ENCODE peak calls at places on chromosomes 2 and 18, in four cellular contexts. U, B, L and S are unnamed samples.

GRCh38 chr2:233915133-233915532 is 2.0 kb upstream of the TRPM8 start:
- DNase-seq in U (no peak), L (no peak), B (no peak), S (no peak)

GRCh38 chr2:39512434-39512935 is 75.4 kb upstream of the MAP4K3 start:
- DNase-seq in B (no peak), U (peak), L (no peak), S (peak)

GRCh38 chr2:184735611-184736010 is 137.3 kb downstream of the ZNF804A start:
- DNase-seq in L (no peak), U (no peak), B (no peak), S (no peak)

GRCh38 chr18:79792988-79793355 is 4.8 kb upstream of the KCNG2 start:
- DNase-seq in U (no peak), L (no peak), B (no peak), S (no peak)

GRCh38 chr2:173307287-173307686 is 47.4 kb upstream of the CDCA7 start:
- DNase-seq in B (peak), U (no peak), L (no peak), S (no peak)

GRCh38 chr2:159755788-159756187 is 42.2 kb downstream of the CD302 start:
- DNase-seq in U (no peak), B (peak), L (no peak), S (no peak)

GRCh38 chr2:171491292-171491691 is 31.0 kb upstream of the CYBRD1 start:
- DNase-seq in L (no peak), B (no peak), U (no peak), S (no peak)

GRCh38 chr2:188976545-188977268 is 2.5 kb downstream of the COL3A1 start:
- DNase-seq in B (peak), L (no peak), U (no peak), S (no peak)

GRCh38 chr18:57811477-57812125 is 8.5 kb upstream of the ATP8B1 start:
- DNase-seq in U (peak), L (no peak), B (no peak), S (no peak)

GRCh38 chr2:120589782-120590608 is 145.7 kb upstream of the GLI2 start:
- DNase-seq in U (no peak), L (no peak), B (peak), S (no peak)

GRCh38 chr2:140747665-140748064 is 1383.2 kb downstream of the LRP1B start:
- DNase-seq in B (no peak), U (no peak), L (no peak), S (no peak)

GRCh38 chr2:70947556-70948184 is 12.0 kb downstream of the ATP6V1B1 start:
- DNase-seq in U (peak), L (no peak), B (peak), S (peak)

GRCh38 chr2:240499309-240500301 is 58.2 kb downstream of the ANKMY1 start:
- DNase-seq in U (peak), L (peak), B (no peak), S (no peak)

GRCh38 chr2:150091896-150092295 is 395.6 kb downstream of the RND3 start:
- DNase-seq in L (no peak), U (no peak), B (no peak), S (no peak)

GRCh38 chr2:88074854-88075292 is 7.2 kb downstream of the SMYD1 start:
- DNase-seq in B (no peak), U (no peak), L (no peak), S (no peak)

GRCh38 chr2:186995092-186995491 is 146.1 kb upstream of the ZSWIM2 start:
- DNase-seq in L (no peak), B (peak), U (no peak), S (no peak)

GRCh38 chr2:186910996-186911395 is 62.0 kb upstream of the ZSWIM2 start:
- DNase-seq in L (no peak), U (no peak), B (no peak), S (no peak)

GRCh38 chr2:183919167-183919566 is 679.2 kb upstream of the ZNF804A start:
- DNase-seq in B (no peak), U (no peak), L (no peak), S (no peak)

GRCh38 chr2:38736035-38736320 is 15.2 kb downstream of the SRSF7 start:
- DNase-seq in L (no peak), B (no peak), U (no peak), S (no peak)

GRCh38 chr18:26863122-26863879 is 2.2 kb downstream of the AQP4 start:
- DNase-seq in U (peak), L (peak), B (no peak), S (peak)

GRCh38 chr2:317501-318424 is 29.9 kb upstream of the ALKAL2 start:
- DNase-seq in U (no peak), L (no peak), B (no peak), S (no peak)

GRCh38 chr18:72973831-72974230 is 106.0 kb upstream of the NETO1 start:
- DNase-seq in U (no peak), L (no peak), B (no peak), S (no peak)

GRCh38 chr18:63378919-63379638 is 12.1 kb upstream of the KDSR start:
- DNase-seq in U (no peak), B (peak), L (no peak), S (no peak)

GRCh38 chr2:9772035-9772998 is 71.0 kb upstream of the TAF1B start:
- DNase-seq in U (peak), B (no peak), L (no peak), S (no peak)

GRCh38 chr2:51289045-51289444 is 257.1 kb upstream of the NRXN1 start:
- DNase-seq in U (no peak), L (no peak), B (no peak), S (no peak)

GRCh38 chr2:237774811-237775553 is 23.6 kb upstream of the RBM44 start:
- DNase-seq in U (peak), B (peak), L (peak), S (peak)

GRCh38 chr2:54106631-54107454 is 8.6 kb upstream of the ACYP2 start:
- DNase-seq in B (peak), L (peak), U (peak), S (peak)

GRCh38 chr18:38790303-38790702 is 1224.7 kb upstream of the CELF4 start:
- DNase-seq in B (no peak), U (no peak), L (no peak), S (peak)

GRCh38 chr2:38217401-38218188 is 141.6 kb upstream of the CYP1B1 start:
- DNase-seq in B (no peak), U (no peak), L (no peak), S (no peak)

GRCh38 chr2:161327582-161327981 is 19.4 kb downstream of the PSMD14 start:
- DNase-seq in U (no peak), B (no peak), L (no peak), S (no peak)

GRCh38 chr2:215465246-215465645 is 29.4 kb upstream of the FN1 start:
- DNase-seq in L (no peak), B (peak), U (no peak), S (no peak)

GRCh38 chr18:74040459-74041332 is 106.9 kb downstream of the FBXO15 start:
- DNase-seq in B (no peak), U (peak), L (peak), S (peak)
- H3K27ac ChIP-seq in B (no peak), U (no peak), L (no peak), S (no peak)

DNA sequence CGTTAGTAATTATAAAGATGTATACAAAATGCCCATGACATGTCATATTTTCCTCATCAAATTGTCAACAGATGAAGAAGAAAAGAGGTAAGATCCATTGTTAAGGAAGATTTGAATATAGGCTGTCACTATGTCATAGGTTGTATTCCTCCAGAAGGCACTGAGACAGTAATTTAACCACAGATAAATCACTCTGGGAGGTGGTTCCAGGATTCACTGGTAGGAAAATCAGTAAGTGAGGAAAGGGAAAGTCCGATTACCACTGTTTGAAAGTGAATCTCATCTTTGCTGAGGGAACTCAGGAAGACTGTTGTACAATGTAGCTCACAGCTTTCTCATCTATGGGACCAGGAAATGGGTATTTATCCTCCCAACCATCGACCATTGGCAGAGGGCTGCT is 152.8 kb upstream of the TMEFF2 start:
- DNase-seq in B (no peak), U (no peak), L (no peak), S (no peak)
- TF ChIP-seq POLR2A in B (no peak), U (no peak), L (no peak), S (no peak)

DNA sequence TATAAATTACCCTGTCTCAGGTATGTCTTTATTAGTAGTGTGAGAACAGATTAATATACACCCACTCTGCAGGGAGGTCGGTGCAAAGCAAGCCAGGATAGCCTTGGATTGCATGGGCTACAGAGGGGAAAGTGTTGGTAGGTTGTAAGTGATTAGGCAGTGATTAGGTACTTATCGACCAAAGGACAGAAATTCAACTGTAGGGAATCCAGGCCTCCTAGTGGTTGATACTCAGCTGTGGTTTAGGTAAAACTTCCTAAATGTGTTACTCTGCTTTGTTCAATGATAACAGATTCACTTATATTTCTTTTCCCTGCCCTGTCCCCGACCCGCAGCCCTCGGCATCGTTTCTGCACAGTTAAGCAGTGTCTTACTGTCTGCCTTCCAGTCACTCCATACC is 444.0 kb downstream of the FIGN start:
- DNase-seq in B (no peak), U (no peak), L (no peak), S (no peak)
- TF ChIP-seq CTCF in B (no peak), U (no peak), L (no peak), S (no peak)

DNA sequence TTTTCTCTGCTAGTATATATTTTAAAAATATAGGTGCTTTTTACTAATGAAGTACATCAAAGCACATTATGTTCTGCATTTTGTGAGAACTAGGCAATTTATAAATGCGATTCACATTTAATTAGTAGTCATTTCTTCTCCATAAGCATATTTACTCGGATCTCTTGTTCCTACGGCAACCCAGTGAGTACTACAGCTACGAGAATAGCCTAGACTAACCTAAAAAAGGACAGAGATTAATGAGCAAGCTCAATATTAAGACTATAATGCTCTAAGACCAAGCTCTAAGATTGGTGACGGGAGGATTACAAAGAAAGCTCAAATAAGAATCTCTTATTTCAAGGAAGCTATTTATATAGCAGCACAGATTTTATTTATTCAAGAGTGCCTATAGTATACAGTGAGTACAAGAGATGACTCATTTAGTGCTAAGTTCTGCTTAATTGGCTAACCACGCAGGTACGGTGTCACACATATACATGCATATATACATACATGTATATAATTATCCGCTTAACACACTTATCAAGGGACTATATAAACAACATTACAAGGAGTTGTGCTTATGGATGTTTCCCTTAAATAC is 364.7 kb downstream of the GPD2 start:
- DNase-seq in B (no peak), U (no peak), L (no peak), S (no peak)
- H3K27ac ChIP-seq in B (no peak), U (no peak), L (no peak), S (no peak)

DNA sequence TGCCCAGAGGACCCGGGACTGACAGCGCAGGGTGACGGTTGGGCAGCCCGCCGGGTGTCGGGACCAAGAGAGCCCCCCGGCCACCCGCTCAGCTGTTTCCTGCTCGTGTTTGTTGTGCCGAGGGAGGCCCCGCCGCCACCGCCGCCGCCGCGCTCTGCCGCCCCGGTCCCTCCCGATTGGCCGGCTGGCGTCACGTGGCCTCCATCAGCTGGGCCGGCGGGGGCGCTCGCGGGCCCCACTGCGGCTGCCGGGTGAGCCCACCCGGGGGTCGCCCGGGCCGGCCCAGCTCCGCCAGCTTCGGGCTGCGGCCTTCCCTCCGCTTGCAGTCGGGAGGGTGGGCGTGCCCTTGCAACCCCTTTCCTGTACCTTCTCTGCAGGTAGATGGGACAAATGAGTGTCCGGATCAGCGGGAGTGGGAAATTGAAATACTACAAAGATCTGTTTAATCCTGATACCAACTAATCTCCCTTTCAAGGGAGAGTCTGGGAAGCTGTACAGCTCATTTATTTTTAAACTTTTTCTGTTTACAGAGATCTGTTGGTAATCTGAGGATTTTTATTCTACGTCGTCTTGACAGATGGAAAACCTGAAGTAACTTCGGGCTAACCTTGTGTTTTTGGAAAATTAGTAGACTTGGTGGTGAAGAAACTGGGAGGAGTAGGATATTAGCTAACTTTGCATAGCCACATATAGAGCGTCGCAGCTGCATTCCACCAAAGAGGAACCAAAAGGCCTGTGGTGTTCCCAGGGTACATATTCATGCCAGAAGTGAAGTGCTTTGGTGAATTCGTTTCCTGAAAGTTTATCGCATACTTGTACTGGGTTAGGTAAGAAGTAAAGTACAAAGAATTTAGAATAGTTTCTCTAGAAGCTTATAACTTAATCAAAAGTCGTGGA is 1.2 kb downstream of the YPEL5 start:
- DNase-seq in L (peak), U (peak), B (peak), S (peak)
- TF ChIP-seq POLR2A in L (no peak), U (peak), B (no peak), S (no peak)

GRCh38 chr2:206028101-206028500 is 57.9 kb downstream of the INO80D start:
- DNase-seq in U (no peak), L (no peak), B (no peak), S (no peak)

GRCh38 chr2:206020151-206020550 is 65.8 kb downstream of the INO80D start:
- DNase-seq in U (no peak), L (no peak), B (no peak), S (no peak)

DNA sequence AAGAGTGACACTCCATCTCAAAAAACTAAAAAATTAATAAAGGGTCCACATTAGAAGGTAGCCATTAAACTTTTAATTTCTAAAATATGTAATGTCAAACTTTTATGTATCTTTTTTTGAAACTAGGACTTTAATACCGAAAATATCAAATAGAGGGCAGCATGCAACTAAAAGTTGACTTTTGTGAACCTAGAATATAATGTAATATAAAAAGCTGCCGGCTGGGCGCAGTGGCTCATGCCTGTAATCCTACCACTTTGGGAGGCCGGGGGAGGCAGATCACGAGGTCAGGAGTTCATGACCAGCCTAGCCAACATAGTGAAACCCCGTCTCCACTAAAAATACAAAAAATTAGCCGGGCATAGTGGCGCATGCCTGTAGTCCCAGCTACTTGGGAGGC is 62.8 kb downstream of the INO80D start:
- DNase-seq in B (no peak), U (no peak), L (no peak), S (peak)
- TF ChIP-seq CTCF in B (no peak), U (no peak), L (no peak), S (peak)

GRCh38 chr2:96238266-96238665 is 27.5 kb downstream of the TMEM127 start:
- DNase-seq in B (no peak), U (no peak), L (no peak), S (no peak)

GRCh38 chr2:96239091-96239490 is 26.7 kb downstream of the TMEM127 start:
- DNase-seq in U (no peak), L (no peak), B (no peak), S (no peak)

GRCh38 chr2:96236882-96237281 is 28.3 kb upstream of the STARD7 start:
- DNase-seq in B (no peak), L (no peak), U (no peak), S (no peak)

GRCh38 chr2:96231316-96231715 is 22.7 kb upstream of the STARD7 start:
- DNase-seq in L (no peak), B (no peak), U (no peak), S (no peak)

GRCh38 chr2:96233880-96234316 is 25.3 kb upstream of the STARD7 start:
- DNase-seq in U (no peak), L (no peak), B (no peak), S (no peak)
- H3K27ac ChIP-seq in U (no peak), L (no peak), B (no peak), S (no peak)

DNA sequence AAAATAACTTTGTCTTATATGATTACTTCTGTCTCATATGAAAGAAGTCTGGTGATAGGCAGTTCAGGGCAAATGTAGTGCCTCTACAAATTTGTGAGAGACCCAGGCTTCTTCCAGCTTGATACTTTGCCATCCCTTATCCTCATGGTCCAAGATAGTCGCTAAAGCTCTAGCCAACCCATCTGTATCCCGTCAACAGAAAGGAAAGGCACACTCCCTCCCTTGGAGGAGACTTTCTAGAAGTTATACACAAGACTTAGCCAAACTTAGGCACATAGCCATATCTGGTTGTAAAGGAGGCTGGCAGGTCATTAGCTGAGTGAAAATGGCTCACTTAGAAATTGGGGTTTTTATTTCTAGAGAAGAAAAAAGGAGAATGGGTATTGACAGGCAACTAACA is 14.3 kb upstream of the EHBP1 start:
- DNase-seq in B (no peak), U (no peak), L (no peak), S (no peak)
- TF ChIP-seq POLR2A in B (no peak), U (no peak), L (no peak), S (no peak)

GRCh38 chr2:59932341-59932740 is 621.1 kb downstream of the BCL11A start:
- DNase-seq in U (no peak), B (no peak), L (no peak), S (no peak)
- TF ChIP-seq CTCF in U (no peak), B (no peak), L (no peak), S (no peak)